ENCODE peak calls at places on chromosomes 7 and 10, in eight cellular contexts. Z is HEK293T; F is activated CD4-positive, alpha-beta T cell treated with anti-CD3 and anti-CD28 coated beads for 1 hour; G is RWPE1; R is sciatic nerve; X is skeletal muscle cell; V is AG20443; U is iris pigment epithelial cell. I is an unnamed sample.

GRCh38 chr7:45580053-45580872 is 6.1 kb downstream of the ADCY1 start:
- DNase-seq in Z (peak; percentile 27), F (no peak), G (no peak), R (peak; percentile 50), X (no peak), V (peak; percentile 34), U (peak; percentile 6), I (no peak)

GRCh38 chr7:14579971-14580370 is 322.6 kb downstream of the DGKB start:
- DNase-seq in Z (no peak), F (no peak), G (no peak), R (no peak), X (no peak), V (no peak), U (no peak), I (no peak)

GRCh38 chr10:31157125-31157983 is 125.7 kb upstream of the ZNF438 start:
- DNase-seq in Z (no peak), F (no peak), G (no peak), R (peak; percentile 81), X (peak; percentile 81), V (peak; percentile 84), U (peak; percentile 83), I (peak; percentile 66)

GRCh38 chr7:69651101-69651590 is 52.9 kb downstream of the AUTS2 start:
- DNase-seq in Z (no peak), F (no peak), G (no peak), R (no peak), X (no peak), V (no peak), U (no peak), I (no peak)

GRCh38 chr7:67696878-67697277 is 700.2 kb downstream of the TYW1 start:
- DNase-seq in Z (no peak), F (no peak), G (no peak), R (no peak), X (no peak), V (no peak), U (no peak), I (no peak)

GRCh38 chr7:29369909-29370488 is 175.4 kb downstream of the CHN2 start:
- DNase-seq in Z (no peak), F (no peak), G (no peak), R (no peak), X (no peak), V (no peak), U (no peak), I (no peak)

GRCh38 chr10:22986771-22987542 is 59.1 kb downstream of the ARMC3 start:
- DNase-seq in Z (peak; percentile 20), F (no peak), G (peak; percentile 9), R (no peak), X (no peak), V (no peak), U (peak; percentile 35), I (peak; percentile 7)

GRCh38 chr7:42162560-42163325 is 74.3 kb downstream of the GLI3 start:
- DNase-seq in Z (no peak), F (no peak), G (no peak), R (no peak), X (no peak), V (no peak), U (peak; percentile 53), I (no peak)

GRCh38 chr7:22387583-22387982 is 30.6 kb upstream of the RAPGEF5 start:
- DNase-seq in Z (no peak), F (no peak), G (no peak), R (no peak), X (peak; percentile 85), V (peak; percentile 70), U (peak; percentile 12), I (no peak)

GRCh38 chr10:69573056-69573806 is at the start of gene NEUROG3:
- DNase-seq in Z (peak; percentile 39), F (no peak), G (no peak), R (no peak), X (no peak), V (no peak), U (no peak), I (no peak)

GRCh38 chr10:125159932-125160855 is at the start of gene CTBP2:
- DNase-seq in Z (peak; percentile 72), F (no peak), G (no peak), R (peak; percentile 74), X (no peak), V (peak; percentile 78), U (peak; percentile 49), I (peak; percentile 78)

GRCh38 chr10:122915700-122916099 is 5.3 kb downstream of the FAM24A start:
- DNase-seq in Z (no peak), F (no peak), G (no peak), R (no peak), X (no peak), V (no peak), U (no peak), I (no peak)

GRCh38 chr10:80454526-80455460 is 683 bp downstream of the TSPAN14 start:
- DNase-seq in Z (peak; percentile 48), F (no peak), G (no peak), R (peak; percentile 75), X (no peak), V (peak; percentile 55), U (peak; percentile 44), I (peak; percentile 63)

GRCh38 chr10:4450981-4451501 is 375.0 kb upstream of the AKR1E2 start:
- DNase-seq in Z (no peak), F (no peak), G (peak; percentile 60), R (no peak), X (peak; percentile 78), V (peak; percentile 83), U (peak; percentile 86), I (peak; percentile 16)

I was measured in AG08396.